ENCODE peak calls at places on chromosomes 6 and 20, in five cellular contexts. E is ovary; G is T-helper 1 cell; B is activated CD4-positive, alpha-beta T cell treated with anti-CD3 and anti-CD28 coated beads, Interleukin-2, amount 10 ng/mL, durations not matched to agents 7 days and 5 days; R is aorta. U is an unnamed sample.

GRCh38 chr20:51156796-51157119 is 133.9 kb upstream of the KCNG1 start:
- DNase-seq in E (no peak), G (no peak), B (no peak), R (no peak), U (no peak)

GRCh38 chr6:157607317-157608109 is 215.5 kb upstream of the SNX9 start:
- DNase-seq in E (no peak), G (no peak), B (no peak), R (no peak), U (no peak)

GRCh38 chr20:21156266-21156665 is 30.4 kb downstream of the KIZ start:
- DNase-seq in E (no peak), G (no peak), B (no peak), R (no peak), U (no peak)

GRCh38 chr6:5723905-5724691 is 282.6 kb downstream of the NRN1 start:
- DNase-seq in E (no peak), G (no peak), B (no peak), R (no peak), U (no peak)

GRCh38 chr20:32521780-32522524 is 63.2 kb downstream of the NOL4L start:
- DNase-seq in E (peak), G (peak), B (peak), R (peak), U (peak)

GRCh38 chr6:166313255-166314070 is 5.3 kb upstream of the PRR18 start:
- DNase-seq in E (no peak), G (peak), B (peak), R (no peak), U (peak)

GRCh38 chr6:39327516-39327915 is 5.0 kb upstream of the KCNK16 start:
- DNase-seq in E (no peak), G (no peak), B (no peak), R (no peak), U (no peak)

GRCh38 chr6:36314221-36315014 is 22.3 kb downstream of the BNIP5 start:
- DNase-seq in E (no peak), G (no peak), B (no peak), R (no peak), U (peak)

GRCh38 chr6:85797993-85798392 is 155.3 kb upstream of the SYNCRIP start:
- DNase-seq in E (peak), G (no peak), B (no peak), R (no peak), U (no peak)

GRCh38 chr6:114862809-114863208 is 520.0 kb upstream of the HS3ST5 start:
- DNase-seq in E (no peak), G (no peak), B (no peak), R (no peak), U (peak)

GRCh38 chr20:33680681-33681080 is 5.5 kb downstream of the E2F1 start:
- DNase-seq in E (no peak), G (no peak), B (no peak), R (no peak), U (no peak)

GRCh38 chr6:23637296-23637695 is 488.7 kb upstream of the NRSN1 start:
- DNase-seq in E (no peak), G (no peak), B (no peak), R (no peak), U (no peak)

GRCh38 chr6:38477680-38478260 is 162.0 kb downstream of the BTBD9 start:
- DNase-seq in E (no peak), G (no peak), B (no peak), R (no peak), U (no peak)

GRCh38 chr6:107124934-107125348 is 9.6 kb upstream of the BEND3 start:
- DNase-seq in E (no peak), G (no peak), B (no peak), R (no peak), U (no peak)

GRCh38 chr20:34437330-34437986 is 74.4 kb downstream of the ITCH start:
- DNase-seq in E (no peak), G (no peak), B (no peak), R (no peak), U (no peak)